ENCODE peak calls at places on chromosomes 3 and 15, in seven cellular contexts. N is epithelial cell of esophagus, E is BJ, T is fibroblast of lung, W is astrocyte, I is BE2C, D is AG04450. B is an unnamed sample.

GRCh38 chr3:94440767-94441493 is 378.1 kb downstream of the NSUN3 start:
- DNase-seq in W (peak), D (peak), I (no peak), E (peak), N (peak), T (peak), B (peak)

GRCh38 chr15:65942436-65942835 is 73.1 kb downstream of the RAB11A start:
- DNase-seq in I (peak), E (no peak), W (peak), D (no peak), N (no peak), T (no peak), B (no peak)

GRCh38 chr3:12471228-12471627 is 13.1 kb upstream of the TSEN2 start:
- DNase-seq in W (no peak), I (no peak), T (no peak), D (no peak), N (peak), E (no peak), B (no peak)

GRCh38 chr15:99032935-99033334 is 25.3 kb upstream of the PGPEP1L start:
- DNase-seq in T (no peak), I (no peak), W (no peak), N (no peak), D (no peak), E (no peak), B (no peak)

GRCh38 chr3:88044411-88044810 is 14.4 kb downstream of the CGGBP1 start:
- DNase-seq in W (no peak), D (no peak), N (no peak), E (no peak), I (no peak), T (no peak), B (no peak)

GRCh38 chr3:136929984-136930671 is 27.7 kb upstream of the IL20RB start:
- DNase-seq in W (no peak), N (peak), I (no peak), D (no peak), T (peak), E (no peak), B (no peak)

GRCh38 chr15:49760749-49761148 is 139.9 kb downstream of the DTWD1 start:
- DNase-seq in I (no peak), E (no peak), T (no peak), N (no peak), W (no peak), D (no peak), B (no peak)

GRCh38 chr3:50123394-50124361 is 31.4 kb upstream of the SEMA3F start:
- DNase-seq in D (no peak), T (no peak), N (no peak), W (no peak), E (no peak), I (no peak), B (no peak)

GRCh38 chr3:189739396-189739795 is 108.2 kb downstream of the TP63 start:
- DNase-seq in D (no peak), N (peak), W (no peak), T (no peak), I (no peak), E (no peak), B (no peak)

GRCh38 chr3:41033956-41034519 is 165.3 kb upstream of the CTNNB1 start:
- DNase-seq in N (no peak), T (no peak), W (no peak), E (no peak), I (no peak), D (no peak), B (no peak)

GRCh38 chr3:98971183-98971681 is 69.7 kb upstream of the DCBLD2 start:
- DNase-seq in E (no peak), N (peak), W (peak), T (peak), D (no peak), I (no peak), B (no peak)

GRCh38 chr3:119295816-119296484 is 1.8 kb downstream of the ARHGAP31 start:
- DNase-seq in E (no peak), D (no peak), I (no peak), W (peak), N (no peak), T (peak), B (no peak)

GRCh38 chr3:81214626-81215025 is 546.8 kb downstream of the GBE1 start:
- DNase-seq in T (peak), W (peak), D (no peak), E (no peak), I (no peak), N (no peak), B (no peak)

GRCh38 chr3:141365206-141365605 is 3.1 kb upstream of the ZBTB38 start:
- DNase-seq in D (no peak), T (no peak), W (no peak), N (no peak), I (no peak), E (no peak), B (no peak)

GRCh38 chr15:69175536-69175935 is 15.1 kb downstream of the GLCE start:
- DNase-seq in N (no peak), T (no peak), D (no peak), W (no peak), E (no peak), I (no peak), B (no peak)

GRCh38 chr3:105868450-105868744 is 415 bp downstream of the CBLB start:
- DNase-seq in D (no peak), I (peak), N (peak), W (peak), T (peak), E (no peak), B (no peak)

GRCh38 chr3:155169221-155169620 is 89.1 kb downstream of the MME start:
- DNase-seq in E (no peak), W (no peak), T (no peak), N (no peak), D (no peak), I (no peak), B (no peak)

GRCh38 chr3:106824856-106825255 is 552.4 kb upstream of the CCDC54 start:
- DNase-seq in I (no peak), N (peak), D (peak), T (peak), E (no peak), W (peak), B (no peak)

GRCh38 chr3:56086355-56086754 is 381.9 kb downstream of the ERC2 start:
- DNase-seq in N (no peak), E (peak), W (peak), T (peak), D (no peak), I (no peak), B (peak)

GRCh38 chr3:56089739-56090138 is 378.5 kb downstream of the ERC2 start:
- DNase-seq in T (no peak), W (no peak), N (no peak), E (no peak), D (no peak), I (no peak), B (no peak)

DNA sequence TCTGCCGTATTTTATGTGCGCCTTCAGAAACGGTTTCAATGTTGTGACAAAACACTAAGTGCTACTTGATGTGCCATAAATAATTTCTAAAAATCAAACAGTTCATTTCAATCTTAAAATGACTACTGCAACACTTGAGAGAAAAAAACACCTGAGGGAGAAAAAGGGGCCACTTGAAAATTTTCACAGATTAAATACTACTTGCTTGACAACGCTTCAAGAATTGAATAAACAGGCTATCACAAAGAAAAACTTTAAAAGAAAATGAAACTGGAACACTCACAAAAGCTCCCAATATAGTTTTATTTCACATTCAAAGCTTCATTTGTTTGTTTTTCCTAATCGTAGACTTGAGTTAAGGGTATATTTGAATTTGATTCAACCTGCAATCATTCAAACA is 380.8 kb downstream of the ERC2 start:
- DNase-seq in N (no peak), D (no peak), T (no peak), W (no peak), I (no peak), E (no peak), B (no peak)
- TF ChIP-seq CTCF in N (no peak), D (no peak), T (no peak), W (no peak), I (no peak), E (no peak), B (no peak)

DNA sequence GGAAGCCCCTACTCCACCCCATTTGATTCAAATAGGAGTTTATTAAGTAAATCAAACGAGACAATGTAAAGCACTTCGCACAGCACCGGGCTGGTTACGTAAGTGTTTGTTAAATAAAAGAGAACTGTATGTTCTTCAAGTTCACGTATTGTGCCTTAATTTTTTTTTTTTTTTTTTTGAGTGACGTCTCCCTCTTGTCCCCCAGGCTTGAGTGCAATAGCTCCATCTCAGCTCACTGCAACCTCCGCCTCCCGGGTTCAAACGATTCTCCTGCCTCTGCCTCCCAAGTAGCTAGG is 1.3 kb upstream of the WWTR1 start:
- DNase-seq in N (no peak), W (no peak), I (no peak), T (peak), E (no peak), D (no peak), B (no peak)
- H3K4me3 ChIP-seq in N (peak), W (peak), I (no peak), T (peak), E (peak), D (peak), B (peak)

GRCh38 chr3:71489315-71489761 is 94.2 kb downstream of the FOXP1 start:
- DNase-seq in T (no peak), I (no peak), N (no peak), E (no peak), D (no peak), W (no peak), B (no peak)
- TF ChIP-seq CTCF in T (no peak), I (peak), N (no peak), E (no peak), D (no peak), W (no peak), B (no peak)

DNA sequence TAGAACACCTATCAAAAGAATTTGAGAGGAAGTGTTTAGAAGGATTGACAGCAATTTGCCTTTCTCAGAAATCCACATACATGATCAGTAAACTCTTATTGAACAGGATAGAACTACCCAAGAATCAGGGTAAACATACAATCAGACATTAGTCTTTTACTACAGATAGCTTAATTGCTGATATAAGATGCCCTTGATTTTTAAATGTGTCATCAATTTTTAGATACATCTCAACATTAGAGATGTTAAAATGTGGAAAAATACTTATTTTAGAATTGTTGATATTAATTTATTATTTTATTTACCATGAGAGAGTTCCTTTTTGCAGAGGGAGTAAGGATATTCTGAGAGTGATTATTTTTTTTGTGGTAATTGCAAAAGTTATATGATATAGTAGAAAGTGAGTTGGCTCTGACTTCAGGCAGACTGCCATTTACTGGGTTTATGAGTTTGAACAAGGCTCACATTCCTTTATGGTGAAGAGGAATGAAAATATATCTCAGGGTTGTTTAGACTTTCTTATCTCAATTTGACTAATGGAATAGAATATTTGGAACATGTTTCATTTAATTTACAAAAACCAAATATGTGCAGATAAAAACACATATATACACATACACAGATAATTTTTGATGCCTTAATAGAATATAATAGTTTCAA is 302.8 kb upstream of the GOLIM4 start:
- DNase-seq in W (peak), N (no peak), T (peak), I (no peak), E (peak), D (peak), B (no peak)
- H3K4me3 ChIP-seq in W (no peak), N (no peak), T (no peak), I (no peak), E (no peak), D (no peak), B (no peak)

B was measured in HFF-Myc.